ENCODE peak calls at places on chromosomes 6 and 20, in eight cellular contexts. X is pancreas; C is HepG2; W is cardiac fibroblast; R is activated CD8-positive, alpha-beta T cell treated with anti-CD3 and anti-CD28 coated beads for 36 hours; G is A673; D is mammary epithelial cell; M is right atrium auricular region. V is an unnamed sample.

GRCh38 chr20:48574383-48574782 is 253.4 kb downstream of the PREX1 start:
- DNase-seq in D (peak; percentile 11), R (no peak), X (no peak), G (peak; percentile 34), W (peak; percentile 13), M (no peak), C (no peak), V (no peak)

GRCh38 chr20:2745060-2745910 is 52.7 kb downstream of the EBF4 start:
- DNase-seq in X (no peak), M (peak; percentile 52), R (no peak), W (no peak), G (no peak), C (no peak), D (no peak), V (no peak)

GRCh38 chr20:58787211-58788067 is 63.3 kb downstream of the GNAS-AS1 start:
- DNase-seq in G (no peak), M (no peak), C (no peak), D (no peak), X (no peak), W (no peak), R (no peak), V (no peak)

GRCh38 chr20:51360451-51361230 is 181.9 kb downstream of the NFATC2 start:
- DNase-seq in M (no peak), G (no peak), R (no peak), D (peak; percentile 92), C (no peak), W (peak; percentile 99), X (no peak), V (no peak)

GRCh38 chr6:46367365-46367764 is 123.9 kb downstream of the RCAN2 start:
- DNase-seq in X (no peak), W (no peak), R (no peak), G (no peak), M (no peak), D (no peak), C (no peak), V (no peak)

GRCh38 chr6:33207569-33208088 is 671 bp upstream of the RING1 start:
- DNase-seq in C (no peak), D (peak; percentile 39), R (peak; percentile 41), M (no peak), X (peak; percentile 57), G (peak; percentile 51), W (peak; percentile 46), V (peak; percentile 48)

GRCh38 chr20:46324960-46325703 is 16.8 kb upstream of the CDH22 start:
- DNase-seq in G (peak; percentile 52), D (no peak), R (peak; percentile 30), X (no peak), C (peak; percentile 69), W (peak; percentile 54), M (no peak), V (peak; percentile 37)

GRCh38 chr6:89997456-89998445 is 103.5 kb downstream of the GJA10 start:
- DNase-seq in W (no peak), C (no peak), D (no peak), M (no peak), R (no peak), G (no peak), X (peak; percentile 38), V (no peak)

GRCh38 chr6:146855889-146856288 is 257.1 kb downstream of the ADGB start:
- DNase-seq in C (no peak), G (no peak), R (no peak), M (no peak), X (no peak), D (no peak), W (no peak), V (no peak)

GRCh38 chr6:57220083-57220703 is 1.9 kb downstream of the RAB23 start:
- DNase-seq in G (no peak), R (no peak), C (no peak), W (peak; percentile 18), X (no peak), M (no peak), D (peak; percentile 4), V (no peak)

GRCh38 chr6:166460473-166461437 is 78.0 kb upstream of the MPC1 start:
- DNase-seq in W (no peak), D (peak; percentile 8), G (peak; percentile 71), X (no peak), R (no peak), C (no peak), M (no peak), V (no peak)

GRCh38 chr6:12014873-12015149 is 2.7 kb downstream of the HIVEP1 start:
- DNase-seq in C (no peak), G (no peak), M (no peak), D (no peak), X (no peak), R (no peak), W (no peak), V (no peak)

GRCh38 chr6:14882394-14883073 is 363.3 kb upstream of the JARID2 start:
- DNase-seq in C (no peak), D (no peak), R (no peak), W (peak; percentile 46), X (no peak), M (no peak), G (no peak), V (no peak)

GRCh38 chr6:30312266-30312665 is 14.5 kb upstream of the TRIM39 start:
- DNase-seq in R (no peak), X (no peak), D (no peak), G (no peak), C (no peak), M (no peak), W (no peak), V (no peak)

GRCh38 chr6:162974685-162975084 is 246.9 kb downstream of the PACRG start:
- DNase-seq in D (no peak), X (no peak), R (no peak), M (no peak), W (peak; percentile 39), G (no peak), C (no peak), V (no peak)

GRCh38 chr6:75588947-75589346 is 12.7 kb upstream of the SENP6 start:
- DNase-seq in C (no peak), W (no peak), D (no peak), M (no peak), G (no peak), R (no peak), X (no peak), V (no peak)

GRCh38 chr6:14796974-14797762 is 448.7 kb upstream of the JARID2 start:
- DNase-seq in W (peak; percentile 35), M (no peak), C (no peak), R (no peak), D (no peak), G (peak; percentile 79), X (no peak), V (no peak)

GRCh38 chr6:53115741-53116140 is 32.9 kb downstream of the GCM1 start:
- DNase-seq in X (no peak), C (no peak), M (no peak), W (no peak), G (no peak), D (no peak), R (no peak), V (no peak)

GRCh38 chr20:42714298-42715141 is 475.2 kb downstream of the PTPRT start:
- DNase-seq in G (no peak), D (no peak), X (peak; percentile 42), R (no peak), M (no peak), C (no peak), W (peak; percentile 0), V (no peak)

GRCh38 chr20:63846128-63846771 is 15.0 kb upstream of the ABHD16B start:
- DNase-seq in D (no peak), R (no peak), G (no peak), W (no peak), X (peak; percentile 23), M (no peak), C (peak; percentile 75), V (no peak)
- TF ChIP-seq CTCF in D (no peak), R (no peak), G (no peak), W (no peak), X (no peak), M (no peak), C (peak; percentile 30), V (no peak)

DNA sequence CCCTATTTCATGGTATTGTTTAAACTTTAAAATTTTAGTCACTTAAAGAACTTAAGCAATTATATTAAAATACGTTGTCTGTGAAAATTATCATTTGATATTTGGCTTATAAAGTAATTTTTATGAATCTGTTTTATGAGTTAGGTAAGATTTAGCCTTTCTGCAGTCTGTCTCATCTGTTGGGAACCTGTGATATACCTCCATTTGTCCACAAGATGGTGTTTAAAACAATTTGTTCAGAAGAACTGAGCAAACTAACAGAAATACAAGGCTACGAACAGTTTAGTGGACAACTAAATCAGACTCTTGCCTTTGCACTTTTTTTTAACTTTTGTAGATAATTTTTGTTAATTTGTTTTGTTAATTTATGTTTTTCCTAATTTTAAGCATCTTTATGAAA is 92.4 kb downstream of the COL9A1 start:
- DNase-seq in X (no peak), R (no peak), G (peak; percentile 30), M (no peak), W (peak; percentile 28), C (peak; percentile 14), D (no peak), V (no peak)
- TF ChIP-seq CTCF in X (no peak), R (no peak), G (peak; percentile 54), M (peak; percentile 35), W (peak; percentile 21), C (peak; percentile 24), D (peak; percentile 41), V (no peak)

GRCh38 chr6:169520104-169520503 is 181.7 kb downstream of the WDR27 start:
- DNase-seq in D (no peak), M (no peak), W (peak; percentile 65), G (no peak), X (no peak), R (no peak), C (no peak), V (no peak)
- TF ChIP-seq CTCF in D (peak; percentile 45), M (peak; percentile 50), W (peak; percentile 56), G (peak; percentile 38), X (no peak), R (no peak), C (peak; percentile 33), V (no peak)

GRCh38 chr20:19817017-19817416 is 59.0 kb downstream of the RIN2 start:
- DNase-seq in R (no peak), X (no peak), G (no peak), M (no peak), C (peak; percentile 57), W (peak; percentile 100), D (peak; percentile 95), V (no peak)

GRCh38 chr20:19814241-19814640 is 56.2 kb downstream of the RIN2 start:
- DNase-seq in R (no peak), G (no peak), D (no peak), C (no peak), M (no peak), W (peak; percentile 47), X (no peak), V (no peak)

GRCh38 chr20:19816386-19816785 is 58.3 kb downstream of the RIN2 start:
- DNase-seq in R (no peak), W (peak; percentile 46), X (no peak), G (no peak), M (no peak), C (no peak), D (no peak), V (no peak)

GRCh38 chr20:19813839-19814238 is 55.8 kb downstream of the RIN2 start:
- DNase-seq in X (no peak), G (no peak), R (no peak), M (no peak), D (no peak), W (peak; percentile 76), C (no peak), V (no peak)

DNA sequence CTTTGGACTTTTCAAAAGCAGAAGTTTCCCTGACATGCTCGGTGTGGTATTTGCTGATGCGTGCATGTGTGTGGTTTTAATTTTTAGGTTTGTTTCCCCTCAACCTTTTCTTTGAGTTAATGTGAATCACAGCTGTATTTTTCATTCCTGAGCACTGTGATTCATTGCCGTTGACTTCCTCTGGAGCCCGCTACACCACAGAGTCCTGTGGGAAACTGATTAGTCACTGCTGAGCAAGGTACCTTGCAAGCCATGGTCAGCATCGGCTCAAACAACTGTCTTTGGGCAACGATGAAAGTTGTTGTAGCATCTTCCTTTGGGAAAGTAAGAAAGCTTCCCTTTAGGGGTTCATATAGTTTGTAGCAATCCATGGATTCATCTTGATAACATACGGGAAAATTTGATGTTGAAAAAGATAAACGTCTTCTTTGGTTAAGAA is 57.5 kb downstream of the RIN2 start:
- DNase-seq in X (no peak), M (no peak), D (peak; percentile 97), C (peak; percentile 70), W (peak; percentile 100), G (peak; percentile 82), R (no peak), V (no peak)
- TF ChIP-seq CTCF in X (no peak), M (peak; percentile 31), D (peak; percentile 43), C (peak; percentile 18), W (no peak), G (peak; percentile 29), R (no peak), V (no peak)

V was measured in stomach.